ENCODE peak calls at places on chromosome 3, in four cellular contexts. L is HepG2, N is GM12878, E is H1. B is an unnamed sample. For H3K4me1 and H3K27me3, the result is how much of the 10 kb centered on the place peaks cover.

GRCh38 chr3:169146112-169146665 is 517.3 kb downstream of the MECOM start:
- DNase-seq in E (peak), N (no peak), L (no peak), B (no peak)

GRCh38 chr3:4795905-4796304 is 183.3 kb upstream of the BHLHE40 start:
- DNase-seq in N (no peak), L (no peak), E (no peak), B (no peak)

GRCh38 chr3:134802428-134803050 is 7.5 kb downstream of the EPHB1 start:
- DNase-seq in E (peak), L (no peak), N (no peak), B (no peak)

GRCh38 chr3:84958495-84959469 is at the start of gene CADM2:
- DNase-seq in N (no peak), E (peak), L (peak), B (peak)

GRCh38 chr3:28915711-28916481 is 365.0 kb upstream of the RBMS3 start:
- DNase-seq in N (no peak), E (no peak), L (no peak), B (peak)

GRCh38 chr3:133461291-133461690 is 61.4 kb downstream of the BFSP2 start:
- DNase-seq in N (no peak), E (no peak), L (peak), B (no peak)

GRCh38 chr3:49295489-49296058 is 18.5 kb upstream of the C3orf62 start:
- DNase-seq in N (no peak), L (peak), E (no peak), B (peak)

GRCh38 chr3:38805765-38806386 is 10.1 kb downstream of the SCN10A start:
- DNase-seq in N (peak), L (peak), E (peak), B (peak)

GRCh38 chr3:59364471-59364870 is 314.6 kb upstream of the CFAP20DC start:
- DNase-seq in N (no peak), E (no peak), L (no peak), B (no peak)

GRCh38 chr3:170421147-170421641 is 2.5 kb downstream of the CLDN11 start:
- DNase-seq in N (no peak), L (peak), E (no peak), B (no peak)

GRCh38 chr3:44105571-44105970 is 136.1 kb upstream of the TOPAZ1 start:
- DNase-seq in E (no peak), L (no peak), N (no peak), B (no peak)

GRCh38 chr3:39208463-39209055 is 16.2 kb upstream of the XIRP1 start:
- DNase-seq in N (no peak), L (peak), E (no peak), B (no peak)

GRCh38 chr3:185473290-185473815 is 25.5 kb downstream of the TMEM41A start:
- DNase-seq in N (no peak), E (no peak), L (no peak), B (no peak)

GRCh38 chr3:51935886-51936755 is 5.6 kb downstream of the RRP9 start:
- DNase-seq in N (no peak), L (no peak), E (no peak), B (no peak)

GRCh38 chr3:36804295-36805055 is 40.1 kb upstream of the DCLK3 start:
- DNase-seq in N (no peak), L (no peak), E (no peak), B (peak)

GRCh38 chr3:146577662-146578061 is 27.5 kb downstream of the PLSCR5 start:
- DNase-seq in N (no peak), E (no peak), L (peak), B (peak)

GRCh38 chr3:132788299-132788698 is 66.1 kb upstream of the NPHP3 start:
- DNase-seq in L (no peak), N (no peak), E (no peak), B (no peak)

GRCh38 chr3:118755402-118755801 is 279.2 kb downstream of the IGSF11 start:
- DNase-seq in E (no peak), N (no peak), L (no peak), B (no peak)

GRCh38 chr3:172235698-172236097 is 196.3 kb downstream of the FNDC3B start:
- DNase-seq in L (no peak), E (no peak), N (no peak), B (no peak)

GRCh38 chr3:49781415-49782199 is 4.7 kb downstream of the IP6K1 start:
- DNase-seq in N (no peak), L (peak), E (no peak), B (no peak)

GRCh38 chr3:149670742-149671492 is 13.1 kb upstream of the WWTR1 start:
- DNase-seq in L (peak), N (no peak), E (no peak), B (peak)

GRCh38 chr3:136194409-136195257 is 1.5 kb downstream of the MSL2 start:
- DNase-seq in N (peak), L (no peak), E (no peak), B (no peak)

GRCh38 chr3:183745300-183746098 is 47.9 kb downstream of the YEATS2 start:
- DNase-seq in L (peak), N (no peak), E (no peak), B (peak)

GRCh38 chr3:46593979-46594378 is 18.3 kb upstream of the FAM240A start:
- DNase-seq in L (no peak), E (no peak), N (no peak), B (no peak)

GRCh38 chr3:138833908-138834358 is 795 bp downstream of the PIK3CB start:
- DNase-seq in E (no peak), L (no peak), N (no peak), B (no peak)

GRCh38 chr3:13617981-13618380 is 69.1 kb downstream of the FBLN2 start:
- DNase-seq in L (no peak), N (no peak), E (no peak), B (no peak)

GRCh38 chr3:171457263-171458055 is 2.7 kb downstream of the TNIK start:
- DNase-seq in E (no peak), N (no peak), L (no peak), B (no peak)

GRCh38 chr3:38649500-38650247 is at the start of gene SCN5A:
- DNase-seq in E (peak), L (no peak), N (no peak), B (no peak)

GRCh38 chr3:105527538-105527937 is 160.8 kb downstream of the ALCAM start:
- DNase-seq in E (no peak), L (no peak), N (no peak), B (no peak)

GRCh38 chr3:53188720-53189119 is 27.7 kb downstream of the PRKCD start:
- DNase-seq in N (no peak), E (no peak), L (no peak), B (no peak)
- TF ChIP-seq SUZ12 in N (no peak), E (no peak), L (no peak), B (no peak)

DNA sequence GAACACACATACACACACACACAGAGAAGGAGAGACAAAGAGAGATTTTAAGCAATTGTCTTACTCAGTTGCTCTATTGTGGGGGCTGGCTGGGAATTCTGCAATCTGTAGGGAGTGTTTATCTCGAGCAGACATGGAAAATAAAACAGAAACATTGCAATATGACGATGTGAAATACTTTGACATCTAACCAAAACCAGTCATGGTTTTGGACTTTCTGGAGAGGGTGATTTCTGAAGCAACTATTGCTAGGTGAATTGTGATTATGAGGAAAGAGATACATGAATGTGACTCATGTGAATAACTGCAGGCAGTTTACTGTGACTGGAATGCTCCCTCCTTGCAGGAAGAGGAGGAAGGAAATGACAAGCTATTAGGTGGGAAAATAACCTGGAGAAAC is 12.3 kb upstream of the PHLDB2 start:
- DNase-seq in N (no peak), E (no peak), L (no peak), B (no peak)
- H3K4me1 ChIP-seq in N (under half), E (under half), L (under half), B (under half)

GRCh38 chr3:10706156-10707088 is 109.6 kb upstream of the SLC6A11 start:
- DNase-seq in N (no peak), E (no peak), L (no peak), B (no peak)

GRCh38 chr3:10707984-10708868 is 107.8 kb upstream of the SLC6A11 start:
- DNase-seq in E (peak), L (no peak), N (no peak), B (no peak)

GRCh38 chr3:10703875-10704274 is 112.2 kb upstream of the SLC6A11 start:
- DNase-seq in L (no peak), E (peak), N (no peak), B (peak)

GRCh38 chr3:10709110-10709781 is 106.8 kb upstream of the SLC6A11 start:
- DNase-seq in L (no peak), E (no peak), N (no peak), B (no peak)

GRCh38 chr3:10707089-10707983 is 108.7 kb upstream of the SLC6A11 start:
- DNase-seq in N (no peak), L (no peak), E (peak), B (no peak)
- H3K27me3 ChIP-seq in N (under half), L (under half), E (under half), B (under half)

DNA sequence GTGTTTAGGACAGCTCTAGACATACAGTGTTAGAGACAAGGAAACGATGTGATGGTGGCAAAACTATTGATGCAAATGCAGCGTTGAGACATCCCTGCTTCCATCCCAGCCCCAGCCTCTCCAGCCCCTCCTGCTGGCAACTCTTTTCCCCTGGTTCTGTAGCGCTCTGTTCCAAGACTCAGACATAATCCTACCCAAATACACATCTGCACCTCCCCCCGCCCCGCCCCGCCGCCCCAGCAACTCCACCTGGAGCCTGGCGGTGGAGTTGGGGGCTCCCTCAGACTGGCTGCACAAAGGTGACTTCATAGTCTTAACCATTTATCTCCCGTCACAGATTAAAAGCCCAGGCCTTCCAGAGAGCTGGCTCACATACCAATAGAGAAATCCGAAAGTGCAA is 7.2 kb upstream of the SEC22A start:
- DNase-seq in L (peak), N (no peak), E (peak), B (peak)
- TF ChIP-seq SUZ12 in L (no peak), N (no peak), E (no peak), B (no peak)

GRCh38 chr3:111737056-111737711 is 121.9 kb upstream of the PHLDB2 start:
- DNase-seq in E (no peak), L (no peak), N (no peak), B (no peak)
- H3K4me1 ChIP-seq in E (under half), L (half or more), N (under half), B (under half)

DNA sequence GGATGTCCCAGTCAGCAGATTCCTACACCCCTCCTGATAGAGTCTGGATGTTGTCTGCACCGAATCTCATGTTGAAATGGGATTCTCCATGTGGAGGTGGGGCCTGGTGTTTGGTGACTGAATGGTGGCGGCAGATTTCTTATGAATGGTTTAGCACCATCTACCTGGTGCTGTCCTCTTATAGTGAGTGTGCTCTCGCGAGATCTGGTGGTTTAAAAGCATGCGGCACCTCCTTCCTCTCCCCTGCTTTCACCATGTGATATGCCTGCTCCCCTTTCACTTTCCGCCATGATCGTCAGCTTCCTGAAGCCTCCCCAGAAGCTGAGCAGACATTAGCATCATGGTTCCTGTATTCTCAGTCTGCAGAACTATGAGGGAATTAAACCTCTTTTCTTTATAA is 135.2 kb upstream of the SLC6A11 start:
- DNase-seq in E (no peak), L (no peak), N (no peak), B (no peak)
- H3K27me3 ChIP-seq in E (under half), L (under half), N (under half), B (under half)

DNA sequence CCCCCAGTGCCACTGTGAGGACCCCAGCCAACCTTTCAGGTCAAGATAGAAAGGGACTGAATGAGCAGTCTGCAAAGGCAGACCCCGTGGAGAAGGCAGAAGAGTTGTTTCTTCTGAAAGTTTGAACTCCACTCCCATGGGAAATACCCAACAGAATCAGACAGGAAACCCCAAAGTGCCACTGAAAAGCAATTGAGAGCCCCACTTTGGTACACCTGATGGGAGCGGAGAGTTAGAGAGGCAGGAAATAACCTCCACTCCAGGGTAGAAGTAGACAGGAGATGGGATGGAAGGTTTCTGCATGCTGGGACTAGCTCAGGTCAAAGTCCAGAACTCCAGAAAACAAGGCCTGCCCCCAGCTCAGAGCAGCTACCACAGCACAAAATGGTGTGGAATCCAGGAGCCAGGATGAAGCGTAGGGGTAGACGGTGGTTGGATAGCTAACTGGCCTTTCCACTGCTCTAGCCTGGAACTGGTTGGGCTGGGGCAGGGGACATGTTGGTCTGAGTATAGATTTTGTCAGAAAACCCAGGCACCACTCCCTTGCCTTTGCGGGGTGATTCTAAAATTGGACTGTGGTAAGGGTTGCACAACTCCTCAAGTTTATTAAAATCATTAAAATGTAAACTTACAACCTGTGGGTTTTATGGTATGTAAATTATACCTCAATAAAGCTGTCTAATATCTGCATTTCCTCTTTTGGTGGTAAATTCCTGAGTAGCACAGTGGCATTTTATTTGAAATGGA is 1.9 kb upstream of the RAB43 start:
- DNase-seq in E (no peak), L (peak), N (no peak), B (no peak)
- TF ChIP-seq SUZ12 in E (no peak), L (no peak), N (no peak), B (no peak)

GRCh38 chr3:48236531-48236930 is 4.4 kb upstream of the ZNF589 start:
- DNase-seq in E (no peak), N (no peak), L (peak), B (no peak)
- H3K4me1 ChIP-seq in E (under half), N (under half), L (half or more), B (under half)

GRCh38 chr3:126656376-126657134 is 1.6 kb upstream of the TXNRD3 start:
- DNase-seq in N (no peak), L (no peak), E (no peak), B (no peak)
- H3K27me3 ChIP-seq in N (under half), L (under half), E (under half), B (under half)

B was measured in NT2/D1.